ENCODE peak calls at places on chromosomes 5 and 9, in four cellular contexts. One of them, this sample, is unnamed.

GRCh38 chr9:133691659-133692363 is 46.3 kb downstream of the SARDH start:
- DNase-seq in stimulated activated naive B cell treated with anti-CD40 and anti-IgM and Interleukin-4, amounts not matched to agents 10 μg/mL and 1 μg/mL and 100 μg/mL, for 72 hours: no peak
- DNase-seq in NCI-H1092: no peak
- DNase-seq in brain microvascular endothelial cell: peak; percentile 58
- DNase-seq in this sample: no peak

GRCh38 chr9:130036099-130036498 is 6.9 kb downstream of the FNBP1 start:
- DNase-seq in NCI-H1092: no peak
- DNase-seq in brain microvascular endothelial cell: no peak
- DNase-seq in stimulated activated naive B cell treated with anti-CD40 and anti-IgM and Interleukin-4, amounts not matched to agents 10 μg/mL and 1 μg/mL and 100 μg/mL, for 72 hours: no peak
- DNase-seq in this sample: no peak

GRCh38 chr9:122821278-122821952 is 7.0 kb downstream of the PDCL start:
- DNase-seq in stimulated activated naive B cell treated with anti-CD40 and anti-IgM and Interleukin-4, amounts not matched to agents 10 μg/mL and 1 μg/mL and 100 μg/mL, for 72 hours: no peak
- DNase-seq in NCI-H1092: no peak
- DNase-seq in brain microvascular endothelial cell: peak; percentile 40
- DNase-seq in this sample: peak; percentile 19

GRCh38 chr5:172837640-172838039 is 3.6 kb downstream of the ERGIC1 start:
- DNase-seq in NCI-H1092: peak; percentile 50
- DNase-seq in brain microvascular endothelial cell: no peak
- DNase-seq in stimulated activated naive B cell treated with anti-CD40 and anti-IgM and Interleukin-4, amounts not matched to agents 10 μg/mL and 1 μg/mL and 100 μg/mL, for 72 hours: peak; percentile 55
- DNase-seq in this sample: no peak

GRCh38 chr9:99059074-99059894 is 45.6 kb upstream of the TGFBR1 start:
- DNase-seq in stimulated activated naive B cell treated with anti-CD40 and anti-IgM and Interleukin-4, amounts not matched to agents 10 μg/mL and 1 μg/mL and 100 μg/mL, for 72 hours: peak; percentile 31
- DNase-seq in brain microvascular endothelial cell: no peak
- DNase-seq in NCI-H1092: no peak
- DNase-seq in this sample: peak; percentile 25

GRCh38 chr5:154842689-154843530 is 7.5 kb downstream of the FAXDC2 start:
- DNase-seq in NCI-H1092: no peak
- DNase-seq in brain microvascular endothelial cell: no peak
- DNase-seq in stimulated activated naive B cell treated with anti-CD40 and anti-IgM and Interleukin-4, amounts not matched to agents 10 μg/mL and 1 μg/mL and 100 μg/mL, for 72 hours: no peak
- DNase-seq in this sample: no peak

GRCh38 chr5:136033848-136034247 is 5.1 kb downstream of the TGFBI start:
- DNase-seq in NCI-H1092: no peak
- DNase-seq in brain microvascular endothelial cell: no peak
- DNase-seq in stimulated activated naive B cell treated with anti-CD40 and anti-IgM and Interleukin-4, amounts not matched to agents 10 μg/mL and 1 μg/mL and 100 μg/mL, for 72 hours: no peak
- DNase-seq in this sample: peak; percentile 33

GRCh38 chr5:77641397-77641943 is 3.0 kb upstream of the OTP start:
- DNase-seq in brain microvascular endothelial cell: no peak
- DNase-seq in NCI-H1092: no peak
- DNase-seq in stimulated activated naive B cell treated with anti-CD40 and anti-IgM and Interleukin-4, amounts not matched to agents 10 μg/mL and 1 μg/mL and 100 μg/mL, for 72 hours: no peak
- DNase-seq in this sample: no peak

GRCh38 chr9:126154869-126155268 is 171.8 kb upstream of the MVB12B start:
- DNase-seq in stimulated activated naive B cell treated with anti-CD40 and anti-IgM and Interleukin-4, amounts not matched to agents 10 μg/mL and 1 μg/mL and 100 μg/mL, for 72 hours: no peak
- DNase-seq in NCI-H1092: no peak
- DNase-seq in brain microvascular endothelial cell: no peak
- DNase-seq in this sample: no peak

GRCh38 chr9:128203842-128204551 is 818 bp downstream of the DNM1 start:
- DNase-seq in brain microvascular endothelial cell: no peak
- DNase-seq in NCI-H1092: peak; percentile 39
- DNase-seq in stimulated activated naive B cell treated with anti-CD40 and anti-IgM and Interleukin-4, amounts not matched to agents 10 μg/mL and 1 μg/mL and 100 μg/mL, for 72 hours: no peak
- DNase-seq in this sample: no peak

GRCh38 chr5:100188339-100188738 is 346.8 kb upstream of the FAM174A start:
- DNase-seq in stimulated activated naive B cell treated with anti-CD40 and anti-IgM and Interleukin-4, amounts not matched to agents 10 μg/mL and 1 μg/mL and 100 μg/mL, for 72 hours: no peak
- DNase-seq in NCI-H1092: no peak
- DNase-seq in brain microvascular endothelial cell: no peak
- DNase-seq in this sample: no peak

GRCh38 chr9:123718188-123718587 is 211.7 kb downstream of the DENND1A start:
- DNase-seq in brain microvascular endothelial cell: no peak
- DNase-seq in stimulated activated naive B cell treated with anti-CD40 and anti-IgM and Interleukin-4, amounts not matched to agents 10 μg/mL and 1 μg/mL and 100 μg/mL, for 72 hours: no peak
- DNase-seq in NCI-H1092: no peak
- DNase-seq in this sample: no peak

GRCh38 chr9:21966140-21966851 is 27.9 kb downstream of the CDKN2A start:
- DNase-seq in brain microvascular endothelial cell: no peak
- DNase-seq in NCI-H1092: no peak
- DNase-seq in stimulated activated naive B cell treated with anti-CD40 and anti-IgM and Interleukin-4, amounts not matched to agents 10 μg/mL and 1 μg/mL and 100 μg/mL, for 72 hours: no peak
- DNase-seq in this sample: no peak

GRCh38 chr5:78782728-78783127 is 134.2 kb upstream of the LHFPL2 start:
- DNase-seq in NCI-H1092: no peak
- DNase-seq in stimulated activated naive B cell treated with anti-CD40 and anti-IgM and Interleukin-4, amounts not matched to agents 10 μg/mL and 1 μg/mL and 100 μg/mL, for 72 hours: no peak
- DNase-seq in brain microvascular endothelial cell: no peak
- DNase-seq in this sample: no peak

GRCh38 chr5:42894057-42894456 is 82.4 kb upstream of the SELENOP start:
- DNase-seq in stimulated activated naive B cell treated with anti-CD40 and anti-IgM and Interleukin-4, amounts not matched to agents 10 μg/mL and 1 μg/mL and 100 μg/mL, for 72 hours: no peak
- DNase-seq in brain microvascular endothelial cell: no peak
- DNase-seq in NCI-H1092: no peak
- DNase-seq in this sample: no peak

GRCh38 chr9:22052376-22052945 is 43.4 kb upstream of the CDKN2B start:
- DNase-seq in brain microvascular endothelial cell: peak; percentile 99
- DNase-seq in stimulated activated naive B cell treated with anti-CD40 and anti-IgM and Interleukin-4, amounts not matched to agents 10 μg/mL and 1 μg/mL and 100 μg/mL, for 72 hours: no peak
- DNase-seq in NCI-H1092: no peak
- DNase-seq in this sample: no peak